ENCODE peak calls at places on chromosomes 4 and X, in five cellular contexts. One of them, this sample, is unnamed.

GRCh38 chr4:115310671-115311070 is 197.3 kb upstream of the NDST4 start:
- DNase-seq in dorsolateral prefrontal cortex: no peak
- DNase-seq in gastrocnemius medialis: no peak
- DNase-seq in transverse colon: no peak
- DNase-seq in CD4-positive, CD25-positive, alpha-beta regulatory T cell: no peak
- DNase-seq in this sample: no peak

GRCh38 chrX:153922932-153923857 is 2.9 kb downstream of the ARHGAP4 start:
- DNase-seq in transverse colon: peak
- DNase-seq in dorsolateral prefrontal cortex: peak
- DNase-seq in gastrocnemius medialis: peak
- DNase-seq in CD4-positive, CD25-positive, alpha-beta regulatory T cell: no peak
- DNase-seq in this sample: peak

GRCh38 chr4:158277558-158277957 is 67.3 kb downstream of the TMEM144 start:
- DNase-seq in dorsolateral prefrontal cortex: no peak
- DNase-seq in CD4-positive, CD25-positive, alpha-beta regulatory T cell: no peak
- DNase-seq in transverse colon: no peak
- DNase-seq in gastrocnemius medialis: no peak
- DNase-seq in this sample: no peak

GRCh38 chr4:21041708-21042107 is 341.4 kb downstream of the PACRGL start:
- DNase-seq in transverse colon: no peak
- DNase-seq in dorsolateral prefrontal cortex: no peak
- DNase-seq in CD4-positive, CD25-positive, alpha-beta regulatory T cell: no peak
- DNase-seq in gastrocnemius medialis: no peak
- DNase-seq in this sample: no peak

GRCh38 chrX:153573999-153574398 is 24.9 kb downstream of the CCNQ start:
- DNase-seq in dorsolateral prefrontal cortex: no peak
- DNase-seq in gastrocnemius medialis: no peak
- DNase-seq in CD4-positive, CD25-positive, alpha-beta regulatory T cell: peak
- DNase-seq in transverse colon: no peak
- DNase-seq in this sample: no peak

GRCh38 chrX:4277122-4277521 is 563.7 kb upstream of the PRKX start:
- DNase-seq in CD4-positive, CD25-positive, alpha-beta regulatory T cell: no peak
- DNase-seq in gastrocnemius medialis: no peak
- DNase-seq in transverse colon: no peak
- DNase-seq in dorsolateral prefrontal cortex: no peak
- DNase-seq in this sample: no peak

GRCh38 chrX:101442095-101442494 is 34.1 kb downstream of the HNRNPH2 start:
- DNase-seq in CD4-positive, CD25-positive, alpha-beta regulatory T cell: no peak
- DNase-seq in dorsolateral prefrontal cortex: no peak
- DNase-seq in gastrocnemius medialis: no peak
- DNase-seq in transverse colon: no peak
- DNase-seq in this sample: no peak

GRCh38 chr4:52059372-52059771 is 8.3 kb downstream of the SPATA18 start:
- DNase-seq in CD4-positive, CD25-positive, alpha-beta regulatory T cell: no peak
- DNase-seq in transverse colon: peak
- DNase-seq in gastrocnemius medialis: no peak
- DNase-seq in dorsolateral prefrontal cortex: no peak
- DNase-seq in this sample: no peak

GRCh38 chrX:107102980-107103379 is 15.6 kb downstream of the RBM41 start:
- DNase-seq in dorsolateral prefrontal cortex: no peak
- DNase-seq in transverse colon: no peak
- DNase-seq in CD4-positive, CD25-positive, alpha-beta regulatory T cell: peak
- DNase-seq in gastrocnemius medialis: no peak
- DNase-seq in this sample: no peak

GRCh38 chr4:177401658-177402273 is 40.5 kb downstream of the AGA start:
- DNase-seq in transverse colon: no peak
- DNase-seq in gastrocnemius medialis: no peak
- DNase-seq in CD4-positive, CD25-positive, alpha-beta regulatory T cell: peak
- DNase-seq in dorsolateral prefrontal cortex: no peak
- DNase-seq in this sample: no peak

GRCh38 chr4:105057370-105058096 is 89.1 kb upstream of the TET2 start:
- DNase-seq in transverse colon: no peak
- DNase-seq in dorsolateral prefrontal cortex: no peak
- DNase-seq in CD4-positive, CD25-positive, alpha-beta regulatory T cell: no peak
- DNase-seq in gastrocnemius medialis: no peak
- DNase-seq in this sample: no peak

GRCh38 chrX:43510194-43510593 is 145.9 kb upstream of the MAOA start:
- DNase-seq in CD4-positive, CD25-positive, alpha-beta regulatory T cell: no peak
- DNase-seq in gastrocnemius medialis: no peak
- DNase-seq in dorsolateral prefrontal cortex: no peak
- DNase-seq in transverse colon: no peak
- DNase-seq in this sample: no peak

GRCh38 chrX:9873952-9874351 is 87.7 kb downstream of the SHROOM2 start:
- DNase-seq in transverse colon: peak
- DNase-seq in gastrocnemius medialis: no peak
- DNase-seq in CD4-positive, CD25-positive, alpha-beta regulatory T cell: peak
- DNase-seq in dorsolateral prefrontal cortex: no peak
- DNase-seq in this sample: no peak

GRCh38 chrX:37871626-37872302 is 24.4 kb upstream of the DYNLT3 start:
- DNase-seq in transverse colon: no peak
- DNase-seq in CD4-positive, CD25-positive, alpha-beta regulatory T cell: no peak
- DNase-seq in gastrocnemius medialis: peak
- DNase-seq in dorsolateral prefrontal cortex: no peak
- DNase-seq in this sample: peak

GRCh38 chrX:71301195-71301924 is at the start of gene ITGB1BP2:
- DNase-seq in CD4-positive, CD25-positive, alpha-beta regulatory T cell: no peak
- DNase-seq in dorsolateral prefrontal cortex: no peak
- DNase-seq in transverse colon: no peak
- DNase-seq in gastrocnemius medialis: peak
- DNase-seq in this sample: peak

GRCh38 chrX:31500920-31501319 is 429.1 kb upstream of the FTHL17 start:
- DNase-seq in gastrocnemius medialis: no peak
- DNase-seq in transverse colon: no peak
- DNase-seq in CD4-positive, CD25-positive, alpha-beta regulatory T cell: no peak
- DNase-seq in dorsolateral prefrontal cortex: no peak
- DNase-seq in this sample: no peak

GRCh38 chrX:11629593-11630211 is 36.0 kb downstream of the ARHGAP6 start:
- DNase-seq in transverse colon: no peak
- DNase-seq in dorsolateral prefrontal cortex: no peak
- DNase-seq in gastrocnemius medialis: peak
- DNase-seq in CD4-positive, CD25-positive, alpha-beta regulatory T cell: no peak
- DNase-seq in this sample: peak

GRCh38 chrX:153970398-153971123 is 1.1 kb downstream of the HCFC1 start:
- DNase-seq in dorsolateral prefrontal cortex: no peak
- DNase-seq in CD4-positive, CD25-positive, alpha-beta regulatory T cell: peak
- DNase-seq in gastrocnemius medialis: no peak
- DNase-seq in transverse colon: no peak
- DNase-seq in this sample: no peak

GRCh38 chr4:74692973-74693372 is 101.3 kb downstream of the BTC start:
- DNase-seq in transverse colon: peak
- DNase-seq in dorsolateral prefrontal cortex: no peak
- DNase-seq in CD4-positive, CD25-positive, alpha-beta regulatory T cell: no peak
- DNase-seq in gastrocnemius medialis: no peak
- DNase-seq in this sample: no peak

GRCh38 chr4:79498282-79498681 is 90.3 kb upstream of the GK2 start:
- DNase-seq in dorsolateral prefrontal cortex: no peak
- DNase-seq in transverse colon: no peak
- DNase-seq in CD4-positive, CD25-positive, alpha-beta regulatory T cell: no peak
- DNase-seq in gastrocnemius medialis: no peak
- DNase-seq in this sample: no peak

GRCh38 chr4:109614015-109614414 is 54.0 kb downstream of the MCUB start:
- DNase-seq in CD4-positive, CD25-positive, alpha-beta regulatory T cell: no peak
- DNase-seq in dorsolateral prefrontal cortex: no peak
- DNase-seq in gastrocnemius medialis: no peak
- DNase-seq in transverse colon: no peak
- DNase-seq in this sample: no peak

GRCh38 chr4:47490550-47490949 is 5.5 kb downstream of the ATP10D start:
- DNase-seq in CD4-positive, CD25-positive, alpha-beta regulatory T cell: peak
- DNase-seq in dorsolateral prefrontal cortex: no peak
- DNase-seq in transverse colon: no peak
- DNase-seq in gastrocnemius medialis: no peak
- DNase-seq in this sample: no peak

GRCh38 chrX:122941801-122942200 is 242.3 kb upstream of the GRIA3 start:
- DNase-seq in gastrocnemius medialis: no peak
- DNase-seq in transverse colon: no peak
- DNase-seq in dorsolateral prefrontal cortex: no peak
- DNase-seq in CD4-positive, CD25-positive, alpha-beta regulatory T cell: no peak
- DNase-seq in this sample: no peak

GRCh38 chr4:113587640-113588275 is 173.8 kb downstream of the CAMK2D start:
- DNase-seq in dorsolateral prefrontal cortex: no peak
- DNase-seq in gastrocnemius medialis: no peak
- DNase-seq in transverse colon: no peak
- DNase-seq in CD4-positive, CD25-positive, alpha-beta regulatory T cell: no peak
- DNase-seq in this sample: no peak

GRCh38 chrX:149563359-149563758 is 13.6 kb upstream of the HSFX3 start:
- DNase-seq in CD4-positive, CD25-positive, alpha-beta regulatory T cell: no peak
- DNase-seq in gastrocnemius medialis: no peak
- DNase-seq in dorsolateral prefrontal cortex: no peak
- DNase-seq in transverse colon: no peak
- DNase-seq in this sample: no peak

GRCh38 chr4:131026771-131027170 is 1930.8 kb downstream of the C4orf33 start:
- DNase-seq in gastrocnemius medialis: no peak
- DNase-seq in CD4-positive, CD25-positive, alpha-beta regulatory T cell: no peak
- DNase-seq in dorsolateral prefrontal cortex: no peak
- DNase-seq in transverse colon: no peak
- DNase-seq in this sample: no peak

GRCh38 chr4:53455766-53456165 is 78.3 kb downstream of the FIP1L1 start:
- DNase-seq in transverse colon: no peak
- DNase-seq in CD4-positive, CD25-positive, alpha-beta regulatory T cell: no peak
- DNase-seq in dorsolateral prefrontal cortex: no peak
- DNase-seq in gastrocnemius medialis: no peak
- DNase-seq in this sample: no peak

DNA sequence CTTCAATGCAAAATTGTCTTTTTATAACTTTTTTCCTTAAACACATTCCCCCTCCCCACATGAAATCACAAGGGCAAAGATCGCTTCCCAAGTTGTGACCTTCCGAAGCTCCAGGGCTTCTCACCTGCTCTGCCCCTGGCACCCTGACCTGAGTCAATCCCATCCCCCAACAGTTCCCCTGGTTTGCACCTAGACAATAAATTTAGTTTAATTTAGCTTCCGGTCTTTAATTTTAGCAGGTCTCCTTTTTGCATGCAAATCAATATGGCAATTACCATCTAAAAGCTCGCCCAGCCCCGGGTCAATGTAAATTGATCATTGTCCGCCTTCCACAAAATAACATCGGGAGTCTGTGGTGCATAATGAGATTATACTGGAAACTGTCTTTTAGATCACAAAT is 6.8 kb downstream of the BCOR start:
- DNase-seq in dorsolateral prefrontal cortex: no peak
- DNase-seq in transverse colon: no peak
- DNase-seq in CD4-positive, CD25-positive, alpha-beta regulatory T cell: no peak
- DNase-seq in gastrocnemius medialis: no peak
- DNase-seq in this sample: no peak
- H3K4me3 ChIP-seq in dorsolateral prefrontal cortex: no peak
- H3K4me3 ChIP-seq in transverse colon: no peak
- H3K4me3 ChIP-seq in CD4-positive, CD25-positive, alpha-beta regulatory T cell: peak
- H3K4me3 ChIP-seq in gastrocnemius medialis: peak
- H3K4me3 ChIP-seq in this sample: peak

DNA sequence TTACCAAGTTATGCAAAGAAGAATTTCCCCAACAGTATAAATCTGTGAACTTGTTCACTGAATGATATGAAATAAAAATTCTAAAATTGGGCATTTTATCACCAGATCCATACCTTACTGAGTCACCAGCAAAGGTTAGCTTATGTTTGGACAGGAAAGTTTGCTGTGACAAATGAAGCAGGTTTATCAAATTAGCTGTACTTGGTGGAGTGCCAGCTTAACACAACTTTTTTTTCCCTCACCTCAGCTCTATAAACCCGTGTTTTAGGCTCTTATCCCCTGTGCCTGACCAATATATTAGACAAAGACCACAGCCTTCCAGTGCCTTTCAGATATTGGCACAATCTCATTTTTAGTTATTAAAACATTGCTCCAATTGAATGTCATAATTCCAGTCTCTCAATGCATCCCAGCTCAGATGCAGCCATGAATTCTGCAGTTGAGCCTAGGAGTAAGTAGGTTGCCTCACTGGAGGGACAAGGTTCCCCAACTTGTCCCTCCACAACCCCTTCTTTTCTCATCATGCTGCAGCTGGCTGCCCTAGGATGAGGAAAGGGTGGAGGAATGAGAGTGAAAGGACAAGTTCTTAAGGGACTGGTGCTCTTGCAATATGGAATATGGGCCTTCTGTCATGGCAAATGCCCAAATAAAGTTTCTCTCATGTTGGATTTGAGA is 27.0 kb upstream of the PDGFC start:
- DNase-seq in CD4-positive, CD25-positive, alpha-beta regulatory T cell: no peak
- DNase-seq in gastrocnemius medialis: no peak
- DNase-seq in transverse colon: no peak
- DNase-seq in dorsolateral prefrontal cortex: no peak
- DNase-seq in this sample: no peak
- H3K27ac ChIP-seq in CD4-positive, CD25-positive, alpha-beta regulatory T cell: no peak
- H3K27ac ChIP-seq in gastrocnemius medialis: no peak
- H3K27ac ChIP-seq in transverse colon: no peak
- H3K27ac ChIP-seq in dorsolateral prefrontal cortex: no peak
- H3K27ac ChIP-seq in this sample: peak

DNA sequence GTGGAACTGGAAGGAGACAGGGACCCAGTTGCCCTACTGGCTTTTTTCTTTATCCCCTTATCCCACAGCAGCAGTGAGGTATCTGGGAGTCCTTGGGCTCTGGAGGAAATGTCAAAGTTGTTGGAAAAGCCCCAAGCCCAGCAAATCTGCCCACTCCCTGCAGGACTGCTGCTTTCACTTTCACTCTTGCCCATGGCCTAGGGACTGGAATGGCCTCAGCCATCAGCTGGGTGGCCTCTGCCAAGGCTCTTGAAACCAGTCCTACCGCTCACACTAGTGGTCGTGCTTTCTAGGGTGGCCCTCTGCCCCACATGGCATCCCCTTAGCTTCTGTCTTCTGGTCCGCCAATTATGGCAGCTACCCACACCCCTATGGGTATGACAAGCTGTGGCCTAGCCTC is 9.7 kb upstream of the RHOXF1 start:
- DNase-seq in gastrocnemius medialis: no peak
- DNase-seq in transverse colon: no peak
- DNase-seq in CD4-positive, CD25-positive, alpha-beta regulatory T cell: no peak
- DNase-seq in dorsolateral prefrontal cortex: no peak
- DNase-seq in this sample: no peak
- H3K4me3 ChIP-seq in gastrocnemius medialis: no peak
- H3K4me3 ChIP-seq in transverse colon: no peak
- H3K4me3 ChIP-seq in CD4-positive, CD25-positive, alpha-beta regulatory T cell: no peak
- H3K4me3 ChIP-seq in dorsolateral prefrontal cortex: no peak
- H3K4me3 ChIP-seq in this sample: peak

DNA sequence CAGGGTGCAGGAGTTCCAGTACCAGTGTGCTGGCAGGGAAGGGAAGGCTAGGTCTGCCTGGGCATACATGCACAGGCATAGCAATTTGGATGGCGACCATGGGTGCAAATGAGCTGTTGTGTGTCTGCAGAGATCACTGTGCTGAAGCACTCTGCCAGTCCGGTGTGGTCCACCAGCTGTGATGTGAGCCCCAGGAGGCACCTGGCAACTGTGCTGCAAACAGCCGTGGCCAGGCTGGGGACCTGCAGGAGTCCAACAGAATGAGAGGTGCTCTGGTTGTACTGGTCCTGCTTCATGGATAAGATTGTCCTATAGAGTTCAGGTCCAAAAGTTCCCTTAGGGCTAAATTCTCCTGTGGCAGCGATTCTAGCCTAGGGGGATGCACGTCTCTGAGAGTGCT is 6.1 kb downstream of the FAM47A start:
- DNase-seq in gastrocnemius medialis: no peak
- DNase-seq in dorsolateral prefrontal cortex: no peak
- DNase-seq in transverse colon: no peak
- DNase-seq in CD4-positive, CD25-positive, alpha-beta regulatory T cell: no peak
- DNase-seq in this sample: no peak
- H3K27ac ChIP-seq in gastrocnemius medialis: no peak
- H3K27ac ChIP-seq in dorsolateral prefrontal cortex: no peak
- H3K27ac ChIP-seq in transverse colon: no peak
- H3K27ac ChIP-seq in CD4-positive, CD25-positive, alpha-beta regulatory T cell: no peak
- H3K27ac ChIP-seq in this sample: no peak

GRCh38 chr4:128162434-128162833 is 101.3 kb downstream of the LARP1B start:
- DNase-seq in gastrocnemius medialis: no peak
- DNase-seq in CD4-positive, CD25-positive, alpha-beta regulatory T cell: no peak
- DNase-seq in transverse colon: no peak
- DNase-seq in dorsolateral prefrontal cortex: no peak
- DNase-seq in this sample: no peak
- H3K4me3 ChIP-seq in gastrocnemius medialis: no peak
- H3K4me3 ChIP-seq in CD4-positive, CD25-positive, alpha-beta regulatory T cell: no peak
- H3K4me3 ChIP-seq in transverse colon: no peak
- H3K4me3 ChIP-seq in dorsolateral prefrontal cortex: no peak
- H3K4me3 ChIP-seq in this sample: no peak

This sample was measured in ascending aorta.